ENCODE peak calls at places on chromosomes 5 and 9, in four cellular contexts. C is neural progenitor cell, R is brain microvascular endothelial cell, W is A549. N is an unnamed sample.

GRCh38 chr9:126599047-126599650 is 14.6 kb upstream of the LMX1B start:
- DNase-seq in C (peak; percentile 55), R (no peak), W (no peak), N (peak; percentile 69)

GRCh38 chr9:675697-676370 is 165.7 kb upstream of the DMRT1 start:
- DNase-seq in C (no peak), R (no peak), W (no peak), N (no peak)

GRCh38 chr5:179241764-179242370 is 103.4 kb downstream of the ADAMTS2 start:
- DNase-seq in C (no peak), R (no peak), W (no peak), N (no peak)

GRCh38 chr9:106864533-106865143 is 1.7 kb downstream of the ZNF462 start:
- DNase-seq in C (no peak), R (peak; percentile 28), W (no peak), N (no peak)

GRCh38 chr5:158841918-158842317 is 257.8 kb downstream of the EBF1 start:
- DNase-seq in C (no peak), R (no peak), W (no peak), N (no peak)

GRCh38 chr9:112648624-112649023 is 69.3 kb downstream of the INIP start:
- DNase-seq in C (no peak), R (no peak), W (no peak), N (no peak)

GRCh38 chr5:161201558-161201957 is 345.0 kb downstream of the GABRB2 start:
- DNase-seq in C (no peak), R (no peak), W (no peak), N (no peak)

GRCh38 chr5:148268556-148268955 is at the start of gene SPINK13:
- DNase-seq in C (no peak), R (peak; percentile 49), W (peak; percentile 38), N (no peak)

GRCh38 chr5:107063511-107063910 is 607.2 kb downstream of the EFNA5 start:
- DNase-seq in C (no peak), R (peak; percentile 12), W (no peak), N (no peak)

GRCh38 chr5:73213566-73213998 is 40.6 kb downstream of the TMEM174 start:
- DNase-seq in C (no peak), R (peak; percentile 70), W (peak; percentile 25), N (peak; percentile 44)

GRCh38 chr9:95788011-95788410 is 87.5 kb upstream of the ERCC6L2 start:
- DNase-seq in C (no peak), R (no peak), W (no peak), N (peak; percentile 72)

GRCh38 chr5:73444499-73445432 is 3.8 kb downstream of the FOXD1 start:
- DNase-seq in C (peak; percentile 40), R (no peak), W (no peak), N (peak; percentile 62)

GRCh38 chr9:87592554-87593394 is 95.1 kb downstream of the DAPK1 start:
- DNase-seq in C (no peak), R (peak; percentile 72), W (no peak), N (no peak)

GRCh38 chr5:17916451-17916850 is 282.2 kb downstream of the TAF11L14 start:
- DNase-seq in C (no peak), R (no peak), W (no peak), N (no peak)

GRCh38 chr9:93574091-93574899 is 2.1 kb upstream of the PHF2 start:
- DNase-seq in C (no peak), R (no peak), W (no peak), N (no peak)

GRCh38 chr9:133682961-133683493 is 46.9 kb downstream of the DBH start:
- DNase-seq in C (no peak), R (no peak), W (no peak), N (no peak)

GRCh38 chr9:92359380-92360007 is 33.7 kb downstream of the CENPP start:
- DNase-seq in C (peak; percentile 40), R (no peak), W (no peak), N (no peak)

GRCh38 chr9:129596541-129597328 is 24.2 kb downstream of the C9orf50 start:
- DNase-seq in C (peak; percentile 85), R (peak; percentile 55), W (peak; percentile 81), N (peak; percentile 88)

GRCh38 chr5:73483676-73484075 is 14.6 kb upstream of the BTF3 start:
- DNase-seq in C (peak; percentile 23), R (no peak), W (no peak), N (peak; percentile 58)

GRCh38 chr5:67206381-67207328 is 10.1 kb upstream of the CD180 start:
- DNase-seq in C (no peak), R (peak; percentile 9), W (peak; percentile 84), N (no peak)

GRCh38 chr9:98861881-98862501 is 54.5 kb downstream of the GALNT12 start:
- DNase-seq in C (no peak), R (peak; percentile 65), W (peak; percentile 52), N (no peak)

GRCh38 chr9:16387382-16387781 is 483.1 kb downstream of the BNC2 start:
- DNase-seq in C (no peak), R (no peak), W (no peak), N (no peak)

GRCh38 chr5:50853151-50853550 is 186.7 kb downstream of the PARP8 start:
- DNase-seq in C (no peak), R (no peak), W (no peak), N (no peak)

GRCh38 chr9:76459691-76460635 is 981 bp downstream of the GCNT1 start:
- DNase-seq in C (peak; percentile 76), R (peak; percentile 55), W (peak; percentile 29), N (peak; percentile 78)

GRCh38 chr5:107874810-107875209 is 204.1 kb upstream of the EFNA5 start:
- DNase-seq in C (no peak), R (peak; percentile 14), W (no peak), N (no peak)

GRCh38 chr5:116573617-116574431 is 799 bp downstream of the SEMA6A start:
- DNase-seq in C (peak; percentile 64), R (no peak), W (peak; percentile 7), N (no peak)

GRCh38 chr5:73118331-73119011 is 1.9 kb upstream of the TMEM171 start:
- DNase-seq in C (no peak), R (no peak), W (no peak), N (no peak)